ENCODE peak calls at places on chromosomes 13 and 19, in six cellular contexts. One of them, this sample, is unnamed.

GRCh38 chr19:46992699-46993535 is 26.7 kb upstream of the NPAS1 start:
- DNase-seq in activated CD8-positive, alpha-beta T cell treated with anti-CD3 and anti-CD28 coated beads for 36 hours: no peak
- DNase-seq in kidney: no peak
- DNase-seq in CD4-positive, alpha-beta T cell: no peak
- DNase-seq in occipital lobe: no peak
- DNase-seq in stimulated activated CD4-positive, alpha-beta T cell treated with anti-CD3 and anti-CD28 coated beads, Interleukin-4, amount 100 ng/mL, for 48 hours: no peak
- DNase-seq in this sample: no peak

GRCh38 chr13:30224732-30225131 is 82.6 kb downstream of the KATNAL1 start:
- DNase-seq in activated CD8-positive, alpha-beta T cell treated with anti-CD3 and anti-CD28 coated beads for 36 hours: peak; percentile 11
- DNase-seq in stimulated activated CD4-positive, alpha-beta T cell treated with anti-CD3 and anti-CD28 coated beads, Interleukin-4, amount 100 ng/mL, for 48 hours: no peak
- DNase-seq in kidney: no peak
- DNase-seq in CD4-positive, alpha-beta T cell: no peak
- DNase-seq in occipital lobe: no peak
- DNase-seq in this sample: no peak

GRCh38 chr13:104823071-104823470 is 1712.4 kb downstream of the EFNB2 start:
- DNase-seq in occipital lobe: no peak
- DNase-seq in kidney: no peak
- DNase-seq in CD4-positive, alpha-beta T cell: no peak
- DNase-seq in activated CD8-positive, alpha-beta T cell treated with anti-CD3 and anti-CD28 coated beads for 36 hours: no peak
- DNase-seq in stimulated activated CD4-positive, alpha-beta T cell treated with anti-CD3 and anti-CD28 coated beads, Interleukin-4, amount 100 ng/mL, for 48 hours: no peak
- DNase-seq in this sample: no peak

GRCh38 chr13:51249254-51249653 is 27.1 kb downstream of the FAM124A start:
- DNase-seq in occipital lobe: no peak
- DNase-seq in stimulated activated CD4-positive, alpha-beta T cell treated with anti-CD3 and anti-CD28 coated beads, Interleukin-4, amount 100 ng/mL, for 48 hours: no peak
- DNase-seq in kidney: no peak
- DNase-seq in activated CD8-positive, alpha-beta T cell treated with anti-CD3 and anti-CD28 coated beads for 36 hours: no peak
- DNase-seq in CD4-positive, alpha-beta T cell: no peak
- DNase-seq in this sample: no peak

GRCh38 chr19:17721821-17722220 is 2.5 kb downstream of the MAP1S start:
- DNase-seq in occipital lobe: no peak
- DNase-seq in stimulated activated CD4-positive, alpha-beta T cell treated with anti-CD3 and anti-CD28 coated beads, Interleukin-4, amount 100 ng/mL, for 48 hours: no peak
- DNase-seq in CD4-positive, alpha-beta T cell: no peak
- DNase-seq in kidney: no peak
- DNase-seq in activated CD8-positive, alpha-beta T cell treated with anti-CD3 and anti-CD28 coated beads for 36 hours: peak; percentile 9
- DNase-seq in this sample: no peak

GRCh38 chr13:110347535-110348308 is 40.6 kb downstream of the COL4A2 start:
- DNase-seq in CD4-positive, alpha-beta T cell: no peak
- DNase-seq in kidney: no peak
- DNase-seq in stimulated activated CD4-positive, alpha-beta T cell treated with anti-CD3 and anti-CD28 coated beads, Interleukin-4, amount 100 ng/mL, for 48 hours: no peak
- DNase-seq in activated CD8-positive, alpha-beta T cell treated with anti-CD3 and anti-CD28 coated beads for 36 hours: no peak
- DNase-seq in occipital lobe: no peak
- DNase-seq in this sample: no peak

GRCh38 chr13:113667771-113668490 is 912 bp downstream of the GRK1 start:
- DNase-seq in stimulated activated CD4-positive, alpha-beta T cell treated with anti-CD3 and anti-CD28 coated beads, Interleukin-4, amount 100 ng/mL, for 48 hours: no peak
- DNase-seq in occipital lobe: no peak
- DNase-seq in activated CD8-positive, alpha-beta T cell treated with anti-CD3 and anti-CD28 coated beads for 36 hours: no peak
- DNase-seq in kidney: peak; percentile 67
- DNase-seq in CD4-positive, alpha-beta T cell: no peak
- DNase-seq in this sample: no peak

GRCh38 chr19:17079710-17080440 is 4.3 kb downstream of the MYO9B start:
- DNase-seq in occipital lobe: peak; percentile 84
- DNase-seq in kidney: no peak
- DNase-seq in activated CD8-positive, alpha-beta T cell treated with anti-CD3 and anti-CD28 coated beads for 36 hours: peak; percentile 87
- DNase-seq in CD4-positive, alpha-beta T cell: peak; percentile 44
- DNase-seq in stimulated activated CD4-positive, alpha-beta T cell treated with anti-CD3 and anti-CD28 coated beads, Interleukin-4, amount 100 ng/mL, for 48 hours: peak; percentile 71
- DNase-seq in this sample: no peak

GRCh38 chr19:51084505-51084904 is 1.8 kb upstream of the KLK14 start:
- DNase-seq in activated CD8-positive, alpha-beta T cell treated with anti-CD3 and anti-CD28 coated beads for 36 hours: no peak
- DNase-seq in kidney: peak; percentile 50
- DNase-seq in occipital lobe: no peak
- DNase-seq in stimulated activated CD4-positive, alpha-beta T cell treated with anti-CD3 and anti-CD28 coated beads, Interleukin-4, amount 100 ng/mL, for 48 hours: no peak
- DNase-seq in CD4-positive, alpha-beta T cell: no peak
- DNase-seq in this sample: no peak

GRCh38 chr19:41528106-41528505 is 47.9 kb upstream of the CEACAM21 start:
- DNase-seq in occipital lobe: no peak
- DNase-seq in kidney: no peak
- DNase-seq in CD4-positive, alpha-beta T cell: no peak
- DNase-seq in stimulated activated CD4-positive, alpha-beta T cell treated with anti-CD3 and anti-CD28 coated beads, Interleukin-4, amount 100 ng/mL, for 48 hours: no peak
- DNase-seq in activated CD8-positive, alpha-beta T cell treated with anti-CD3 and anti-CD28 coated beads for 36 hours: no peak
- DNase-seq in this sample: no peak

GRCh38 chr13:32642316-32642715 is 56.1 kb downstream of the PDS5B start:
- DNase-seq in activated CD8-positive, alpha-beta T cell treated with anti-CD3 and anti-CD28 coated beads for 36 hours: no peak
- DNase-seq in kidney: no peak
- DNase-seq in stimulated activated CD4-positive, alpha-beta T cell treated with anti-CD3 and anti-CD28 coated beads, Interleukin-4, amount 100 ng/mL, for 48 hours: no peak
- DNase-seq in occipital lobe: no peak
- DNase-seq in CD4-positive, alpha-beta T cell: no peak
- DNase-seq in this sample: no peak

GRCh38 chr13:93766719-93767118 is 540.1 kb downstream of the GPC6 start:
- DNase-seq in kidney: no peak
- DNase-seq in stimulated activated CD4-positive, alpha-beta T cell treated with anti-CD3 and anti-CD28 coated beads, Interleukin-4, amount 100 ng/mL, for 48 hours: no peak
- DNase-seq in occipital lobe: no peak
- DNase-seq in CD4-positive, alpha-beta T cell: no peak
- DNase-seq in activated CD8-positive, alpha-beta T cell treated with anti-CD3 and anti-CD28 coated beads for 36 hours: no peak
- DNase-seq in this sample: no peak

GRCh38 chr13:45178349-45179142 is 22.3 kb downstream of the KCTD4 start:
- DNase-seq in stimulated activated CD4-positive, alpha-beta T cell treated with anti-CD3 and anti-CD28 coated beads, Interleukin-4, amount 100 ng/mL, for 48 hours: no peak
- DNase-seq in activated CD8-positive, alpha-beta T cell treated with anti-CD3 and anti-CD28 coated beads for 36 hours: peak; percentile 49
- DNase-seq in occipital lobe: no peak
- DNase-seq in kidney: no peak
- DNase-seq in CD4-positive, alpha-beta T cell: no peak
- DNase-seq in this sample: no peak

GRCh38 chr19:29587518-29587986 is 18.5 kb upstream of the POP4 start:
- DNase-seq in activated CD8-positive, alpha-beta T cell treated with anti-CD3 and anti-CD28 coated beads for 36 hours: peak; percentile 85
- DNase-seq in CD4-positive, alpha-beta T cell: peak; percentile 9
- DNase-seq in occipital lobe: no peak
- DNase-seq in kidney: no peak
- DNase-seq in stimulated activated CD4-positive, alpha-beta T cell treated with anti-CD3 and anti-CD28 coated beads, Interleukin-4, amount 100 ng/mL, for 48 hours: peak; percentile 61
- DNase-seq in this sample: no peak

GRCh38 chr13:49810825-49811526 is 18.5 kb upstream of the KPNA3 start:
- DNase-seq in stimulated activated CD4-positive, alpha-beta T cell treated with anti-CD3 and anti-CD28 coated beads, Interleukin-4, amount 100 ng/mL, for 48 hours: no peak
- DNase-seq in CD4-positive, alpha-beta T cell: no peak
- DNase-seq in activated CD8-positive, alpha-beta T cell treated with anti-CD3 and anti-CD28 coated beads for 36 hours: no peak
- DNase-seq in kidney: no peak
- DNase-seq in occipital lobe: no peak
- DNase-seq in this sample: no peak

GRCh38 chr19:28727133-28727834 is 485.7 kb downstream of the UQCRFS1 start:
- DNase-seq in CD4-positive, alpha-beta T cell: peak; percentile 4
- DNase-seq in stimulated activated CD4-positive, alpha-beta T cell treated with anti-CD3 and anti-CD28 coated beads, Interleukin-4, amount 100 ng/mL, for 48 hours: peak; percentile 51
- DNase-seq in activated CD8-positive, alpha-beta T cell treated with anti-CD3 and anti-CD28 coated beads for 36 hours: no peak
- DNase-seq in occipital lobe: no peak
- DNase-seq in kidney: peak; percentile 72
- DNase-seq in this sample: no peak

GRCh38 chr13:76009491-76009890 is 373.4 kb downstream of the LMO7 start:
- DNase-seq in stimulated activated CD4-positive, alpha-beta T cell treated with anti-CD3 and anti-CD28 coated beads, Interleukin-4, amount 100 ng/mL, for 48 hours: no peak
- DNase-seq in kidney: no peak
- DNase-seq in activated CD8-positive, alpha-beta T cell treated with anti-CD3 and anti-CD28 coated beads for 36 hours: no peak
- DNase-seq in CD4-positive, alpha-beta T cell: no peak
- DNase-seq in occipital lobe: no peak
- DNase-seq in this sample: no peak

GRCh38 chr19:3178377-3178972 is at the start of gene S1PR4:
- DNase-seq in CD4-positive, alpha-beta T cell: peak; percentile 63
- DNase-seq in stimulated activated CD4-positive, alpha-beta T cell treated with anti-CD3 and anti-CD28 coated beads, Interleukin-4, amount 100 ng/mL, for 48 hours: peak; percentile 50
- DNase-seq in occipital lobe: no peak
- DNase-seq in kidney: peak; percentile 83
- DNase-seq in activated CD8-positive, alpha-beta T cell treated with anti-CD3 and anti-CD28 coated beads for 36 hours: peak; percentile 82
- DNase-seq in this sample: no peak

GRCh38 chr19:1122972-1123363 is 19.2 kb downstream of the GPX4 start:
- DNase-seq in CD4-positive, alpha-beta T cell: no peak
- DNase-seq in occipital lobe: no peak
- DNase-seq in stimulated activated CD4-positive, alpha-beta T cell treated with anti-CD3 and anti-CD28 coated beads, Interleukin-4, amount 100 ng/mL, for 48 hours: peak; percentile 75
- DNase-seq in activated CD8-positive, alpha-beta T cell treated with anti-CD3 and anti-CD28 coated beads for 36 hours: peak; percentile 62
- DNase-seq in kidney: peak; percentile 94
- DNase-seq in this sample: peak; percentile 95

GRCh38 chr19:35135389-35135909 is 590 bp upstream of the LGI4 start:
- DNase-seq in stimulated activated CD4-positive, alpha-beta T cell treated with anti-CD3 and anti-CD28 coated beads, Interleukin-4, amount 100 ng/mL, for 48 hours: peak; percentile 61
- DNase-seq in activated CD8-positive, alpha-beta T cell treated with anti-CD3 and anti-CD28 coated beads for 36 hours: peak; percentile 81
- DNase-seq in occipital lobe: peak; percentile 59
- DNase-seq in kidney: peak; percentile 90
- DNase-seq in CD4-positive, alpha-beta T cell: peak; percentile 60
- DNase-seq in this sample: peak; percentile 93

GRCh38 chr19:12847159-12848139 is 9.1 kb downstream of the MAST1 start:
- DNase-seq in activated CD8-positive, alpha-beta T cell treated with anti-CD3 and anti-CD28 coated beads for 36 hours: peak; percentile 91
- DNase-seq in kidney: peak; percentile 93
- DNase-seq in stimulated activated CD4-positive, alpha-beta T cell treated with anti-CD3 and anti-CD28 coated beads, Interleukin-4, amount 100 ng/mL, for 48 hours: peak; percentile 82
- DNase-seq in occipital lobe: peak; percentile 65
- DNase-seq in CD4-positive, alpha-beta T cell: peak; percentile 70
- DNase-seq in this sample: peak; percentile 99

GRCh38 chr19:38728752-38729541 is 15.3 kb downstream of the CAPN12 start:
- DNase-seq in kidney: peak; percentile 80
- DNase-seq in CD4-positive, alpha-beta T cell: no peak
- DNase-seq in stimulated activated CD4-positive, alpha-beta T cell treated with anti-CD3 and anti-CD28 coated beads, Interleukin-4, amount 100 ng/mL, for 48 hours: no peak
- DNase-seq in activated CD8-positive, alpha-beta T cell treated with anti-CD3 and anti-CD28 coated beads for 36 hours: no peak
- DNase-seq in occipital lobe: no peak
- DNase-seq in this sample: no peak

GRCh38 chr13:40963927-40964326 is 55.2 kb downstream of the ELF1 start:
- DNase-seq in occipital lobe: no peak
- DNase-seq in activated CD8-positive, alpha-beta T cell treated with anti-CD3 and anti-CD28 coated beads for 36 hours: no peak
- DNase-seq in stimulated activated CD4-positive, alpha-beta T cell treated with anti-CD3 and anti-CD28 coated beads, Interleukin-4, amount 100 ng/mL, for 48 hours: no peak
- DNase-seq in kidney: no peak
- DNase-seq in CD4-positive, alpha-beta T cell: no peak
- DNase-seq in this sample: no peak

GRCh38 chr13:33763021-33763420 is 54.9 kb upstream of the RFC3 start:
- DNase-seq in CD4-positive, alpha-beta T cell: no peak
- DNase-seq in activated CD8-positive, alpha-beta T cell treated with anti-CD3 and anti-CD28 coated beads for 36 hours: no peak
- DNase-seq in occipital lobe: no peak
- DNase-seq in kidney: no peak
- DNase-seq in stimulated activated CD4-positive, alpha-beta T cell treated with anti-CD3 and anti-CD28 coated beads, Interleukin-4, amount 100 ng/mL, for 48 hours: no peak
- DNase-seq in this sample: no peak

GRCh38 chr19:46629546-46630025 is 4.7 kb upstream of the PTGIR start:
- DNase-seq in CD4-positive, alpha-beta T cell: no peak
- DNase-seq in kidney: no peak
- DNase-seq in activated CD8-positive, alpha-beta T cell treated with anti-CD3 and anti-CD28 coated beads for 36 hours: no peak
- DNase-seq in occipital lobe: no peak
- DNase-seq in stimulated activated CD4-positive, alpha-beta T cell treated with anti-CD3 and anti-CD28 coated beads, Interleukin-4, amount 100 ng/mL, for 48 hours: no peak
- DNase-seq in this sample: no peak

GRCh38 chr13:73532582-73532981 is 473.8 kb downstream of the KLF5 start:
- DNase-seq in activated CD8-positive, alpha-beta T cell treated with anti-CD3 and anti-CD28 coated beads for 36 hours: no peak
- DNase-seq in kidney: no peak
- DNase-seq in occipital lobe: no peak
- DNase-seq in stimulated activated CD4-positive, alpha-beta T cell treated with anti-CD3 and anti-CD28 coated beads, Interleukin-4, amount 100 ng/mL, for 48 hours: no peak
- DNase-seq in CD4-positive, alpha-beta T cell: no peak
- DNase-seq in this sample: no peak

GRCh38 chr19:23259961-23260360 is 9.8 kb upstream of the ZNF724 start:
- DNase-seq in kidney: no peak
- DNase-seq in activated CD8-positive, alpha-beta T cell treated with anti-CD3 and anti-CD28 coated beads for 36 hours: no peak
- DNase-seq in stimulated activated CD4-positive, alpha-beta T cell treated with anti-CD3 and anti-CD28 coated beads, Interleukin-4, amount 100 ng/mL, for 48 hours: no peak
- DNase-seq in occipital lobe: no peak
- DNase-seq in CD4-positive, alpha-beta T cell: no peak
- DNase-seq in this sample: no peak

GRCh38 chr13:52449323-52450011 is 967 bp downstream of the VPS36 start:
- DNase-seq in CD4-positive, alpha-beta T cell: no peak
- DNase-seq in stimulated activated CD4-positive, alpha-beta T cell treated with anti-CD3 and anti-CD28 coated beads, Interleukin-4, amount 100 ng/mL, for 48 hours: no peak
- DNase-seq in occipital lobe: no peak
- DNase-seq in kidney: no peak
- DNase-seq in activated CD8-positive, alpha-beta T cell treated with anti-CD3 and anti-CD28 coated beads for 36 hours: no peak
- DNase-seq in this sample: no peak

GRCh38 chr13:109859216-109859835 is 72.9 kb upstream of the IRS2 start:
- DNase-seq in kidney: no peak
- DNase-seq in activated CD8-positive, alpha-beta T cell treated with anti-CD3 and anti-CD28 coated beads for 36 hours: no peak
- DNase-seq in occipital lobe: no peak
- DNase-seq in stimulated activated CD4-positive, alpha-beta T cell treated with anti-CD3 and anti-CD28 coated beads, Interleukin-4, amount 100 ng/mL, for 48 hours: no peak
- DNase-seq in CD4-positive, alpha-beta T cell: no peak
- DNase-seq in this sample: no peak

GRCh38 chr13:19680751-19681150 is 47.3 kb downstream of the MPHOSPH8 start:
- DNase-seq in CD4-positive, alpha-beta T cell: no peak
- DNase-seq in activated CD8-positive, alpha-beta T cell treated with anti-CD3 and anti-CD28 coated beads for 36 hours: no peak
- DNase-seq in kidney: no peak
- DNase-seq in stimulated activated CD4-positive, alpha-beta T cell treated with anti-CD3 and anti-CD28 coated beads, Interleukin-4, amount 100 ng/mL, for 48 hours: no peak
- DNase-seq in occipital lobe: no peak
- DNase-seq in this sample: no peak

GRCh38 chr19:55149078-55150003 is at the start of gene TNNT1:
- DNase-seq in CD4-positive, alpha-beta T cell: no peak
- DNase-seq in occipital lobe: no peak
- DNase-seq in stimulated activated CD4-positive, alpha-beta T cell treated with anti-CD3 and anti-CD28 coated beads, Interleukin-4, amount 100 ng/mL, for 48 hours: no peak
- DNase-seq in kidney: no peak
- DNase-seq in activated CD8-positive, alpha-beta T cell treated with anti-CD3 and anti-CD28 coated beads for 36 hours: no peak
- DNase-seq in this sample: peak; percentile 56

GRCh38 chr19:50933640-50934039 is 19.2 kb downstream of the KLK5 start:
- DNase-seq in kidney: no peak
- DNase-seq in CD4-positive, alpha-beta T cell: no peak
- DNase-seq in activated CD8-positive, alpha-beta T cell treated with anti-CD3 and anti-CD28 coated beads for 36 hours: no peak
- DNase-seq in stimulated activated CD4-positive, alpha-beta T cell treated with anti-CD3 and anti-CD28 coated beads, Interleukin-4, amount 100 ng/mL, for 48 hours: no peak
- DNase-seq in occipital lobe: no peak
- DNase-seq in this sample: no peak

GRCh38 chr13:50894042-50894441 is 15.5 kb upstream of the RNASEH2B start:
- DNase-seq in kidney: no peak
- DNase-seq in occipital lobe: no peak
- DNase-seq in activated CD8-positive, alpha-beta T cell treated with anti-CD3 and anti-CD28 coated beads for 36 hours: no peak
- DNase-seq in CD4-positive, alpha-beta T cell: no peak
- DNase-seq in stimulated activated CD4-positive, alpha-beta T cell treated with anti-CD3 and anti-CD28 coated beads, Interleukin-4, amount 100 ng/mL, for 48 hours: no peak
- DNase-seq in this sample: no peak

GRCh38 chr13:40665754-40666057 is 735 bp downstream of the FOXO1 start:
- DNase-seq in occipital lobe: no peak
- DNase-seq in CD4-positive, alpha-beta T cell: peak; percentile 39
- DNase-seq in activated CD8-positive, alpha-beta T cell treated with anti-CD3 and anti-CD28 coated beads for 36 hours: peak; percentile 45
- DNase-seq in stimulated activated CD4-positive, alpha-beta T cell treated with anti-CD3 and anti-CD28 coated beads, Interleukin-4, amount 100 ng/mL, for 48 hours: no peak
- DNase-seq in kidney: no peak
- DNase-seq in this sample: peak; percentile 56

GRCh38 chr13:41193919-41194824 is at the start of gene KBTBD7:
- DNase-seq in kidney: peak; percentile 98
- DNase-seq in CD4-positive, alpha-beta T cell: peak; percentile 79
- DNase-seq in stimulated activated CD4-positive, alpha-beta T cell treated with anti-CD3 and anti-CD28 coated beads, Interleukin-4, amount 100 ng/mL, for 48 hours: peak; percentile 92
- DNase-seq in occipital lobe: peak; percentile 96
- DNase-seq in activated CD8-positive, alpha-beta T cell treated with anti-CD3 and anti-CD28 coated beads for 36 hours: peak; percentile 97
- DNase-seq in this sample: peak; percentile 89

GRCh38 chr19:16281743-16282142 is 42.9 kb upstream of the KLF2 start:
- DNase-seq in activated CD8-positive, alpha-beta T cell treated with anti-CD3 and anti-CD28 coated beads for 36 hours: no peak
- DNase-seq in CD4-positive, alpha-beta T cell: no peak
- DNase-seq in kidney: no peak
- DNase-seq in stimulated activated CD4-positive, alpha-beta T cell treated with anti-CD3 and anti-CD28 coated beads, Interleukin-4, amount 100 ng/mL, for 48 hours: no peak
- DNase-seq in occipital lobe: no peak
- DNase-seq in this sample: no peak

GRCh38 chr13:51318876-51319275 is 20.6 kb upstream of the SERPINE3 start:
- DNase-seq in occipital lobe: no peak
- DNase-seq in activated CD8-positive, alpha-beta T cell treated with anti-CD3 and anti-CD28 coated beads for 36 hours: no peak
- DNase-seq in CD4-positive, alpha-beta T cell: no peak
- DNase-seq in stimulated activated CD4-positive, alpha-beta T cell treated with anti-CD3 and anti-CD28 coated beads, Interleukin-4, amount 100 ng/mL, for 48 hours: no peak
- DNase-seq in kidney: no peak
- DNase-seq in this sample: no peak